ENCODE peak calls at places on chromosomes 16 and 17, in eight cellular contexts. A, K, O, D, F, L, W and Z are unnamed samples.

GRCh38 chr16:66408181-66409048 is 18.7 kb upstream of the BEAN1 start:
- DNase-seq in K (no peak), F (no peak), A (no peak), L (peak; percentile 69), D (peak; percentile 51), O (no peak), W (no peak), Z (no peak)

GRCh38 chr17:4908301-4908700 is 5.4 kb upstream of the CHRNE start:
- DNase-seq in L (no peak), D (no peak), A (peak; percentile 44), W (no peak), O (no peak), F (no peak), K (no peak), Z (no peak)

GRCh38 chr17:49991409-49991808 is 3.6 kb downstream of the DLX3 start:
- DNase-seq in W (no peak), L (no peak), A (no peak), O (no peak), K (no peak), F (peak; percentile 60), D (no peak), Z (no peak)

GRCh38 chr17:68697850-68698313 is 96.7 kb upstream of the FAM20A start:
- DNase-seq in O (no peak), F (no peak), K (no peak), D (no peak), L (no peak), A (no peak), W (no peak), Z (no peak)

GRCh38 chr17:80852476-80853015 is 139.1 kb upstream of the CHMP6 start:
- DNase-seq in W (no peak), K (no peak), A (no peak), F (peak; percentile 62), O (no peak), L (no peak), D (no peak), Z (peak; percentile 41)

GRCh38 chr17:63841350-63842172 is 924 bp downstream of the SMARCD2 start:
- DNase-seq in F (peak; percentile 80), W (peak; percentile 22), D (peak; percentile 58), A (peak; percentile 94), O (peak; percentile 72), K (no peak), L (peak; percentile 37), Z (peak; percentile 88)

GRCh38 chr16:88647178-88648070 is 3.4 kb downstream of the CYBA start:
- DNase-seq in A (no peak), W (no peak), O (no peak), F (no peak), D (no peak), K (no peak), L (no peak), Z (peak; percentile 81)

GRCh38 chr16:65342231-65342866 is 220.5 kb upstream of the CDH11 start:
- DNase-seq in O (no peak), A (no peak), D (no peak), K (no peak), L (no peak), F (no peak), W (no peak), Z (no peak)

GRCh38 chr17:72812823-72813222 is 279.7 kb downstream of the SLC39A11 start:
- DNase-seq in D (no peak), K (no peak), W (no peak), O (no peak), F (no peak), A (no peak), L (peak; percentile 43), Z (no peak)

GRCh38 chr17:83010323-83011200 is 68.8 kb upstream of the METRNL start:
- DNase-seq in L (no peak), W (no peak), F (no peak), K (no peak), A (no peak), D (no peak), O (no peak), Z (no peak)

GRCh38 chr17:75808905-75809621 is 24.5 kb downstream of the UNK start:
- DNase-seq in A (peak; percentile 94), W (no peak), O (no peak), F (no peak), D (no peak), L (no peak), K (no peak), Z (peak; percentile 55)

GRCh38 chr16:31352344-31353115 is 2.4 kb upstream of the ITGAX start:
- DNase-seq in D (peak; percentile 67), F (no peak), W (no peak), A (no peak), K (no peak), O (no peak), L (no peak), Z (no peak)

GRCh38 chr17:10117581-10118001 is 80.8 kb downstream of the GAS7 start:
- DNase-seq in O (no peak), W (no peak), K (no peak), F (peak; percentile 63), L (no peak), D (peak; percentile 79), A (no peak), Z (peak; percentile 87)

GRCh38 chr16:65032397-65032796 is 89.5 kb downstream of the CDH11 start:
- DNase-seq in K (no peak), W (no peak), O (no peak), F (no peak), A (no peak), L (no peak), D (no peak), Z (no peak)

GRCh38 chr17:49992933-49993422 is 2.0 kb downstream of the DLX3 start:
- DNase-seq in A (no peak), D (no peak), L (no peak), F (peak; percentile 47), W (no peak), O (no peak), K (no peak), Z (no peak)

GRCh38 chr16:54938351-54939346 is 8.0 kb downstream of the IRX5 start:
- DNase-seq in W (no peak), K (no peak), L (no peak), F (peak; percentile 75), O (no peak), A (no peak), D (no peak), Z (no peak)

GRCh38 chr17:65170839-65171238 is 33.7 kb downstream of the RGS9 start:
- DNase-seq in O (peak; percentile 57), D (no peak), L (peak; percentile 96), K (no peak), F (peak; percentile 71), W (peak; percentile 90), A (no peak), Z (no peak)

GRCh38 chr16:67016681-67017450 is 12.1 kb upstream of the CBFB start:
- DNase-seq in O (no peak), D (no peak), K (no peak), A (no peak), L (no peak), F (peak; percentile 46), W (no peak), Z (peak; percentile 44)